ENCODE peak calls at places on chromosomes 16 and 17, in eight cellular contexts. E is heart right ventricle; P is esophagus muscularis mucosa; Y is CD8-positive, alpha-beta T cell; Q is prostate gland; G is RWPE2; W is ascending aorta; T is endothelial cell of umbilical vein. H is an unnamed sample. For H3K4me1, the result is how much of the 10 kb centered on the place peaks cover.

GRCh38 chr16:10266809-10267208 is 84.6 kb upstream of the GRIN2A start:
- DNase-seq in E (no peak), P (no peak), Y (no peak), Q (no peak), G (no peak), W (no peak), T (no peak), H (no peak)

GRCh38 chr17:30588798-30589247 is 111.6 kb downstream of the GOSR1 start:
- DNase-seq in E (no peak), P (no peak), Y (no peak), Q (no peak), G (no peak), W (no peak), T (no peak), H (no peak)

GRCh38 chr16:89096768-89097527 is 3.3 kb downstream of the ACSF3 start:
- DNase-seq in E (no peak), P (no peak), Y (peak), Q (no peak), G (no peak), W (no peak), T (no peak), H (no peak)

GRCh38 chr17:2222901-2223616 is 80.5 kb downstream of the SMG6 start:
- DNase-seq in E (peak), P (no peak), Y (peak), Q (no peak), G (no peak), W (peak), T (peak), H (peak)

GRCh38 chr17:42562845-42563509 is 1.0 kb downstream of the COASY start:
- DNase-seq in E (no peak), P (no peak), Y (no peak), Q (no peak), G (no peak), W (no peak), T (no peak), H (no peak)

GRCh38 chr16:1093284-1094123 is 2.5 kb downstream of the C1QTNF8 start:
- DNase-seq in E (no peak), P (no peak), Y (no peak), Q (no peak), G (no peak), W (no peak), T (no peak), H (no peak)

GRCh38 chr17:55158439-55158838 is 106.3 kb upstream of the HLF start:
- DNase-seq in E (no peak), P (no peak), Y (no peak), Q (no peak), G (no peak), W (no peak), T (peak), H (no peak)

GRCh38 chr17:81237591-81238489 is 1.0 kb downstream of the TEPSIN start:
- DNase-seq in E (no peak), P (no peak), Y (no peak), Q (no peak), G (no peak), W (no peak), T (no peak), H (no peak)

GRCh38 chr16:11602321-11602720 is 15.6 kb upstream of the LITAF start:
- DNase-seq in E (no peak), P (no peak), Y (no peak), Q (no peak), G (no peak), W (no peak), T (no peak), H (no peak)

GRCh38 chr16:84294196-84295142 is at the start of gene WFDC1:
- DNase-seq in E (no peak), P (no peak), Y (no peak), Q (no peak), G (no peak), W (peak), T (no peak), H (no peak)

GRCh38 chr17:68456529-68457167 is 648 bp downstream of the WIPI1 start:
- DNase-seq in E (peak), P (peak), Y (no peak), Q (peak), G (peak), W (peak), T (peak), H (peak)

GRCh38 chr17:19753661-19754463 is 5.8 kb upstream of the ALDH3A1 start:
- DNase-seq in E (peak), P (no peak), Y (no peak), Q (peak), G (peak), W (peak), T (no peak), H (no peak)

GRCh38 chr17:82080789-82081464 is 15.3 kb upstream of the DUS1L start:
- DNase-seq in E (no peak), P (no peak), Y (no peak), Q (no peak), G (no peak), W (no peak), T (no peak), H (no peak)

GRCh38 chr17:33981713-33982601 is 273.1 kb upstream of the CCL2 start:
- DNase-seq in E (no peak), P (no peak), Y (no peak), Q (no peak), G (no peak), W (no peak), T (no peak), H (no peak)

GRCh38 chr17:10119203-10120112 is 78.9 kb downstream of the GAS7 start:
- DNase-seq in E (no peak), P (no peak), Y (peak), Q (peak), G (no peak), W (no peak), T (no peak), H (peak)

GRCh38 chr17:68783861-68784260 is 171.3 kb downstream of the ABCA8 start:
- DNase-seq in E (no peak), P (no peak), Y (no peak), Q (no peak), G (no peak), W (no peak), T (no peak), H (no peak)

GRCh38 chr17:10741416-10742140 is 11.8 kb upstream of the TMEM220 start:
- DNase-seq in E (no peak), P (no peak), Y (no peak), Q (no peak), G (no peak), W (peak), T (no peak), H (no peak)

GRCh38 chr17:60039096-60039495 is 39.6 kb downstream of the HEATR6 start:
- DNase-seq in E (no peak), P (no peak), Y (no peak), Q (no peak), G (no peak), W (no peak), T (no peak), H (no peak)

GRCh38 chr16:27686926-27687325 is 137.0 kb downstream of the KATNIP start:
- DNase-seq in E (no peak), P (no peak), Y (no peak), Q (no peak), G (no peak), W (no peak), T (no peak), H (no peak)

GRCh38 chr16:72985148-72985882 is 62.6 kb downstream of the ZFHX3 start:
- DNase-seq in E (peak), P (no peak), Y (no peak), Q (no peak), G (peak), W (peak), T (no peak), H (no peak)

GRCh38 chr16:84312783-84313382 is 18.2 kb downstream of the WFDC1 start:
- DNase-seq in E (no peak), P (no peak), Y (no peak), Q (peak), G (no peak), W (no peak), T (no peak), H (no peak)

GRCh38 chr17:17536702-17537101 is 40.5 kb upstream of the RASD1 start:
- DNase-seq in E (no peak), P (no peak), Y (no peak), Q (no peak), G (no peak), W (no peak), T (no peak), H (no peak)

GRCh38 chr17:82870541-82870940 is 30.7 kb upstream of the ZNF750 start:
- DNase-seq in E (no peak), P (no peak), Y (no peak), Q (no peak), G (no peak), W (no peak), T (no peak), H (no peak)

GRCh38 chr16:66650707-66651473 is 45.7 kb downstream of the CMTM4 start:
- DNase-seq in E (peak), P (peak), Y (peak), Q (peak), G (no peak), W (peak), T (peak), H (peak)

GRCh38 chr17:82636626-82637598 is 11.3 kb downstream of the WDR45B start:
- DNase-seq in E (no peak), P (no peak), Y (no peak), Q (peak), G (no peak), W (no peak), T (peak), H (no peak)

GRCh38 chr16:70250748-70251650 is 741 bp downstream of the EXOSC6 start:
- DNase-seq in E (no peak), P (no peak), Y (peak), Q (peak), G (no peak), W (no peak), T (peak), H (no peak)

GRCh38 chr16:426115-426905 is 861 bp downstream of the RAB11FIP3 start:
- DNase-seq in E (peak), P (no peak), Y (no peak), Q (no peak), G (no peak), W (no peak), T (peak), H (no peak)

GRCh38 chr17:81332949-81333570 is 38.0 kb upstream of the SLC38A10 start:
- DNase-seq in E (no peak), P (no peak), Y (no peak), Q (no peak), G (no peak), W (no peak), T (no peak), H (no peak)

GRCh38 chr16:75254359-75254837 is 3.0 kb upstream of the BCAR1 start:
- DNase-seq in E (peak), P (no peak), Y (no peak), Q (no peak), G (peak), W (peak), T (peak), H (peak)

GRCh38 chr17:72123964-72124791 is 3.4 kb downstream of the SOX9 start:
- DNase-seq in E (no peak), P (no peak), Y (no peak), Q (no peak), G (peak), W (no peak), T (no peak), H (no peak)

GRCh38 chr16:31414706-31415105 is 13.5 kb downstream of the COX6A2 start:
- DNase-seq in E (no peak), P (no peak), Y (no peak), Q (no peak), G (no peak), W (no peak), T (no peak), H (no peak)

GRCh38 chr17:49369760-49370159 is 7.7 kb upstream of the ZNF652 start:
- DNase-seq in E (no peak), P (no peak), Y (no peak), Q (no peak), G (no peak), W (no peak), T (no peak), H (no peak)

GRCh38 chr17:45316271-45317112 is at the start of gene MAP3K14:
- DNase-seq in E (peak), P (no peak), Y (peak), Q (peak), G (no peak), W (peak), T (peak), H (peak)

GRCh38 chr16:64089697-64090096 is 1032.2 kb downstream of the CDH11 start:
- DNase-seq in E (peak), P (no peak), Y (no peak), Q (no peak), G (no peak), W (no peak), T (peak), H (no peak)
- TF ChIP-seq CTCF in E (peak), P (peak), Y (no peak), Q (peak), G (peak), W (peak), T (peak), H (peak)

DNA sequence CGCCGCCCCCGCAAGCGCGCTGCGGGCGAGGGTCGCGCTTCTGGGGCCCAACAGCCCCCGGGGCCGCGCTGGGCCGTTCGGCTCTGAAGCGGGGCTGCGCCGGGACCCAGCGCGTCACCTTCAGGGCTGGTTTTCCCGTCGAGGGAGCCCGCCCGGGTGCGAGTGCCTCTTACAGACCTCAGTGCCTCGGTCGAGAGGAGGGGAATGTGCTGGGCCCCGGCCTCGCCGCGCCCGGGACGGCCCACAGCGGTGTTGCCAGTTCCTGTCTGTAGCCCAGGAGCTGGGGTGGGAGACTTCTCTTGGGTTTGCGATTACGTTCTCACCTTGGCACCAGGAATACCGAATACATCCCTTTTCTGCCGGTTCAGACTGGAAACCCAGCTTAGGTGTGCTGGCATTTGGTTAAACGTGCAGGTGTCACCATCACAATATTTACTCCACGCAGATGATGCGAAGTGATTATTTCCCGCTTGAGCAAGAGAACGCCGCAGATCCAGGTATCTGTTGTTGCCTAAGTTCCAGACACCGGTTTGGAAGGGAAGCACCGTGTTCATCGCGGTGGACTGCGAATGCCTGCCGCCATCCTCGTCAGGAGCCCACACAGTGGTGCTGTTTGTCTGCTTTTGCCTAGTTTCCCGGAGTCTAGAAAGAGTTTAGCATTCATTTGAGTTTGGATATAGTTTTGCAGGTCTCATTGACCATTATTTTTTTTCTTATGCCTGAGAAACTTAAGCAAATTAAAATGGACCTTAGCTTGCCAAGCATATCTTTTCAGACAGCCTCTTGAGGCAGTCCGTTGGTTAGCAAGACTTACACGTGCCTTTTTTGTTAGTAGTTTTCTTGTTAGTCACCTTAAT is 915 bp downstream of the MAP1LC3B start:
- DNase-seq in E (no peak), P (no peak), Y (peak), Q (no peak), G (no peak), W (peak), T (peak), H (peak)
- H3K4me1 ChIP-seq in E (under half), P (under half), Y (under half), Q (under half), G (under half), W (under half), T (under half), H (under half)

GRCh38 chr16:53899471-53899870 is 195.5 kb downstream of the FTO start:
- DNase-seq in E (no peak), P (no peak), Y (no peak), Q (no peak), G (no peak), W (no peak), T (no peak), H (no peak)

GRCh38 chr16:53900678-53901077 is 196.7 kb downstream of the FTO start:
- DNase-seq in E (no peak), P (no peak), Y (no peak), Q (no peak), G (no peak), W (no peak), T (no peak), H (no peak)

GRCh38 chr16:53898993-53899392 is 195.0 kb downstream of the FTO start:
- DNase-seq in E (no peak), P (no peak), Y (no peak), Q (no peak), G (no peak), W (no peak), T (no peak), H (no peak)

GRCh38 chr16:53904533-53904932 is 200.6 kb downstream of the FTO start:
- DNase-seq in E (no peak), P (no peak), Y (no peak), Q (no peak), G (no peak), W (no peak), T (no peak), H (no peak)

GRCh38 chr16:53901396-53901795 is 197.4 kb downstream of the FTO start:
- DNase-seq in E (no peak), P (no peak), Y (no peak), Q (no peak), G (no peak), W (no peak), T (no peak), H (no peak)
- TF ChIP-seq CTCF in E (no peak), P (no peak), Y (no peak), Q (no peak), G (no peak), W (no peak), T (no peak), H (no peak)

DNA sequence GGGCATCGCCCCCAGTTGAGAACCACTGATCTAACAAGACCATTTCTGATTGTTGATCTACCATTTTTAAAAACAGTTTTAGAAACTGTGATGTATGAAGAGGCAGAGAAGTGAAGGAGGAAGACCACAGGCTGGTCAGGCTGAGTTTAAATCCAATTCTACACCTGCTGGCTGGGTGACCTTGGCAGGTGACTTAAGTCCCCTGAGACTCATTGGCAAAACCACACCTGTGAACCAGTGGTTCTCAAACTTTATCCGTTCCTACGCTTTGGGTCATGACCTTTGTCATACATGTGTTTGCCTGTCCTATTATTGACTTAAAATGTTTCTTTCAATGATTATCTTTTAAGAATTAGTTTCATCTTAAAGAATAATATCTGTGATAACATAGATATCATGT is 2.3 kb downstream of the GP2 start:
- DNase-seq in E (no peak), P (no peak), Y (no peak), Q (no peak), G (no peak), W (no peak), T (no peak), H (no peak)
- H3K4me1 ChIP-seq in E (under half), P (under half), Y (under half), Q (under half), G (under half), W (under half), T (under half), H (under half)

GRCh38 chr17:29445844-29446243 is 55.7 kb downstream of the TAOK1 start:
- DNase-seq in E (no peak), P (no peak), Y (no peak), Q (no peak), G (no peak), W (no peak), T (peak), H (no peak)
- TF ChIP-seq CTCF in E (no peak), P (no peak), Y (no peak), Q (no peak), G (no peak), W (no peak), T (no peak), H (no peak)

GRCh38 chr16:81907681-81908080 is 103.6 kb downstream of the SDR42E1 start:
- DNase-seq in E (no peak), P (no peak), Y (no peak), Q (no peak), G (no peak), W (no peak), T (no peak), H (no peak)

GRCh38 chr16:81902025-81902424 is 109.2 kb downstream of the SDR42E1 start:
- DNase-seq in E (no peak), P (no peak), Y (no peak), Q (no peak), G (no peak), W (no peak), T (peak), H (no peak)

GRCh38 chr16:81908466-81909230 is 102.6 kb downstream of the SDR42E1 start:
- DNase-seq in E (no peak), P (no peak), Y (no peak), Q (no peak), G (peak), W (no peak), T (no peak), H (no peak)

GRCh38 chr16:81904320-81904719 is 107.0 kb downstream of the SDR42E1 start:
- DNase-seq in E (no peak), P (no peak), Y (no peak), Q (no peak), G (no peak), W (no peak), T (no peak), H (no peak)

DNA sequence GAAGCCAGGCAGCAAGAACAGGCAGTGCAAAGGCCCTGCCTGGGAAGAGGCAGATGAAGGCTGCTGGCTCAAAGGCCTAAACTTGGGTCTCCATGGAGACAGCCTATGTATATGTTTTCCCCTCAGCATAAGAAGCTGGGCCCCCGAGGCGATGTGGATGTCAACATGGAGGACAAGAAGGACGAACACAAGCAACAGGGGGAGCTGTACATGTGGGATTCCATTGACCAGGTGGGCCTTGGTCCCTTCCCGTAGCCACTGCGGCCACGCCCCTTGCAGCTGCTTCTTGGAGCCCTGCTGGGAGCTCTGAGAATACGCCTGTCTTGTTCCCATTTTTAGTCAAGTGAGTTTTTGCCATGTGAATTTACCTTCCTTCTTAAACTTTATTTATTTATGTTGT is 106.0 kb downstream of the SDR42E1 start:
- DNase-seq in E (no peak), P (no peak), Y (no peak), Q (no peak), G (no peak), W (no peak), T (no peak), H (no peak)
- H3K4me1 ChIP-seq in E (under half), P (under half), Y (under half), Q (under half), G (under half), W (under half), T (under half), H (under half)

GRCh38 chr17:61672140-61672539 is 81.1 kb upstream of the NACA2 start:
- DNase-seq in E (no peak), P (no peak), Y (no peak), Q (no peak), G (no peak), W (no peak), T (no peak), H (no peak)
- TF ChIP-seq CTCF in E (no peak), P (no peak), Y (no peak), Q (no peak), G (no peak), W (no peak), T (no peak), H (no peak)

GRCh38 chr17:58343131-58343530 is 8.9 kb downstream of the SUPT4H1 start:
- DNase-seq in E (no peak), P (no peak), Y (no peak), Q (no peak), G (no peak), W (no peak), T (no peak), H (no peak)

GRCh38 chr17:58348038-58348437 is 4.0 kb downstream of the SUPT4H1 start:
- DNase-seq in E (no peak), P (no peak), Y (no peak), Q (no peak), G (no peak), W (no peak), T (no peak), H (no peak)

GRCh38 chr17:58344047-58344790 is 7.8 kb downstream of the SUPT4H1 start:
- DNase-seq in E (no peak), P (no peak), Y (peak), Q (no peak), G (no peak), W (no peak), T (peak), H (no peak)

GRCh38 chr17:58344791-58345157 is 7.2 kb downstream of the SUPT4H1 start:
- DNase-seq in E (no peak), P (no peak), Y (peak), Q (no peak), G (no peak), W (no peak), T (no peak), H (no peak)

GRCh38 chr17:58345500-58345899 is 6.5 kb downstream of the SUPT4H1 start:
- DNase-seq in E (no peak), P (no peak), Y (no peak), Q (no peak), G (no peak), W (no peak), T (no peak), H (no peak)
- H3K4me1 ChIP-seq in E (under half), P (under half), Y (half or more), Q (under half), G (under half), W (under half), T (under half), H (under half)